ENCODE peak calls at places on chromosomes 2 and 18, in four cellular contexts. C, O, A and J are unnamed samples.

GRCh38 chr2:157751462-157752058 is 122.9 kb upstream of the ACVR1C start:
- DNase-seq in C (no peak), O (peak; percentile 32), A (no peak), J (no peak)

GRCh38 chr18:48031011-48031480 is 100.6 kb upstream of the SMAD2 start:
- DNase-seq in C (peak; percentile 73), O (peak; percentile 42), A (no peak), J (peak; percentile 39)

GRCh38 chr18:32761231-32761785 is 11.5 kb downstream of the KLHL14 start:
- DNase-seq in C (no peak), O (no peak), A (no peak), J (no peak)

GRCh38 chr18:10057401-10057800 is 143.6 kb downstream of the VAPA start:
- DNase-seq in C (no peak), O (no peak), A (no peak), J (no peak)

GRCh38 chr18:6428851-6429395 is 14.2 kb upstream of the L3MBTL4 start:
- DNase-seq in C (no peak), O (no peak), A (no peak), J (no peak)

GRCh38 chr2:159098374-159098773 is 129.9 kb downstream of the TANC1 start:
- DNase-seq in C (no peak), O (no peak), A (no peak), J (no peak)

GRCh38 chr2:98127229-98127989 is 40.4 kb downstream of the VWA3B start:
- DNase-seq in C (no peak), O (no peak), A (peak; percentile 29), J (no peak)

GRCh38 chr2:120326048-120326447 is 19.9 kb upstream of the INHBB start:
- DNase-seq in C (no peak), O (no peak), A (no peak), J (no peak)

GRCh38 chr2:207469380-207469779 is 60.4 kb upstream of the CREB1 start:
- DNase-seq in C (no peak), O (no peak), A (no peak), J (no peak)

GRCh38 chr2:58973831-58974281 is 732.7 kb upstream of the FANCL start:
- DNase-seq in C (no peak), O (no peak), A (no peak), J (no peak)

GRCh38 chr2:157809212-157809611 is 66.9 kb downstream of the ACVR1 start:
- DNase-seq in C (no peak), O (peak; percentile 63), A (no peak), J (no peak)

GRCh38 chr2:10278763-10279471 is 23.8 kb upstream of the HPCAL1 start:
- DNase-seq in C (no peak), O (no peak), A (no peak), J (no peak)

GRCh38 chr2:170086117-170086688 is 91.7 kb upstream of the MYO3B start:
- DNase-seq in C (no peak), O (no peak), A (no peak), J (no peak)

GRCh38 chr2:170086751-170087150 is 91.2 kb upstream of the MYO3B start:
- DNase-seq in C (no peak), O (no peak), A (no peak), J (no peak)

GRCh38 chr2:170087394-170087793 is 90.6 kb upstream of the MYO3B start:
- DNase-seq in C (no peak), O (no peak), A (no peak), J (no peak)

GRCh38 chr2:170088776-170089175 is 89.2 kb upstream of the MYO3B start:
- DNase-seq in C (no peak), O (peak; percentile 38), A (no peak), J (peak; percentile 21)

GRCh38 chr2:170084820-170085475 is 93.0 kb upstream of the MYO3B start:
- DNase-seq in C (no peak), O (peak; percentile 12), A (no peak), J (no peak)
- TF ChIP-seq CTCF in C (no peak), O (no peak), A (no peak), J (no peak)

GRCh38 chr2:74375838-74376237 is 4.3 kb downstream of the DCTN1 start:
- DNase-seq in C (no peak), O (no peak), A (no peak), J (no peak)
- H3K4me3 ChIP-seq in C (no peak overlapping the region), O (no peak overlapping the region), A (no peak overlapping the region), J (no peak overlapping the region)

GRCh38 chr2:188765522-188765921 is 208.7 kb upstream of the COL3A1 start:
- DNase-seq in C (no peak), O (no peak), A (no peak), J (peak; percentile 49)
- TF ChIP-seq CTCF in C (no peak), O (peak; percentile 29), A (peak; percentile 52), J (no peak)

GRCh38 chr2:46198931-46199330 is 98.3 kb upstream of the EPAS1 start:
- DNase-seq in C (no peak), O (no peak), A (no peak), J (no peak)

GRCh38 chr2:46196871-46197462 is 100.2 kb upstream of the EPAS1 start:
- DNase-seq in C (no peak), O (no peak), A (no peak), J (no peak)

GRCh38 chr2:46200100-46200690 is 97.0 kb upstream of the EPAS1 start:
- DNase-seq in C (no peak), O (no peak), A (no peak), J (no peak)

GRCh38 chr2:46197672-46198071 is 99.5 kb upstream of the EPAS1 start:
- DNase-seq in C (no peak), O (no peak), A (no peak), J (no peak)

GRCh38 chr2:46198164-46198883 is 98.9 kb upstream of the EPAS1 start:
- DNase-seq in C (no peak), O (peak; percentile 56), A (no peak), J (no peak)
- H3K4me3 ChIP-seq in C (no peak overlapping the region), O (no peak overlapping the region), A (no peak overlapping the region), J (no peak overlapping the region)

DNA sequence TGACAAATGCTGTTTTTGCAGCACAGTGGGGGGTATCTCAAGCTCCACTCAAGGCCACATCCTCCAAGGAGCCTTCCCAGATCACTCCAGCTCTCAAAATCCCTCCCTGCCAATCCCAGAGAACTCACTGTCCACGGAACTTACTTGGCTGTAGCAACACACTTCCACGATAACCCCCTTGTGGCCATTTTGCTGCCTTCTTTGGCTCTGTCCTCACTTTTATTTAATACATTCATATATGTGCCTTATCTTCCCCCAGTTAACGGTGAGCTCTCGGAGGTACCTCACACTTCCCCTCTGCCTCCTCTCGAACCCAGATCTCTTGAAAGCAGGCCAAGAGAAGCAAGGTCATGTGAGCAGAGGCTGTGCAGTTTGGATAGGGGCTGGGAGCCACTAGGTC is 122.3 kb downstream of the TNS1 start:
- DNase-seq in C (no peak), O (no peak), A (no peak), J (no peak)
- TF ChIP-seq CTCF in C (no peak), O (peak; percentile 21), A (peak; percentile 32), J (no peak)